ENCODE peak calls at places on chromosomes 13 and 19, in eight cellular contexts. One of them, this sample, is unnamed.

GRCh38 chr13:44790289-44790688 is 199.0 kb downstream of the NUFIP1 start:
- DNase-seq in GM12864: no peak
- DNase-seq in foreskin fibroblast: no peak
- DNase-seq in epithelial cell of esophagus: peak
- DNase-seq in CD4-positive, alpha-beta T cell: no peak
- DNase-seq in cardiac fibroblast: no peak
- DNase-seq in dorsolateral prefrontal cortex: no peak
- DNase-seq in HFFc6: no peak
- DNase-seq in this sample: no peak

GRCh38 chr13:35818577-35819165 is 312.5 kb downstream of the DCLK1 start:
- DNase-seq in GM12864: no peak
- DNase-seq in foreskin fibroblast: no peak
- DNase-seq in epithelial cell of esophagus: peak
- DNase-seq in CD4-positive, alpha-beta T cell: no peak
- DNase-seq in cardiac fibroblast: peak
- DNase-seq in dorsolateral prefrontal cortex: no peak
- DNase-seq in HFFc6: peak
- DNase-seq in this sample: no peak

GRCh38 chr19:872266-872951 is 12.9 kb downstream of the CFD start:
- DNase-seq in GM12864: peak
- DNase-seq in foreskin fibroblast: peak
- DNase-seq in epithelial cell of esophagus: peak
- DNase-seq in CD4-positive, alpha-beta T cell: peak
- DNase-seq in cardiac fibroblast: peak
- DNase-seq in dorsolateral prefrontal cortex: no peak
- DNase-seq in HFFc6: peak
- DNase-seq in this sample: peak

GRCh38 chr19:46081928-46082727 is 41.3 kb upstream of the IGFL4 start:
- DNase-seq in GM12864: no peak
- DNase-seq in foreskin fibroblast: no peak
- DNase-seq in epithelial cell of esophagus: peak
- DNase-seq in CD4-positive, alpha-beta T cell: no peak
- DNase-seq in cardiac fibroblast: peak
- DNase-seq in dorsolateral prefrontal cortex: no peak
- DNase-seq in HFFc6: peak
- DNase-seq in this sample: no peak

GRCh38 chr13:44874886-44875630 is 114.2 kb downstream of the NUFIP1 start:
- DNase-seq in GM12864: no peak
- DNase-seq in foreskin fibroblast: peak
- DNase-seq in epithelial cell of esophagus: no peak
- DNase-seq in CD4-positive, alpha-beta T cell: no peak
- DNase-seq in cardiac fibroblast: no peak
- DNase-seq in dorsolateral prefrontal cortex: no peak
- DNase-seq in HFFc6: no peak
- DNase-seq in this sample: no peak

GRCh38 chr13:47463726-47464125 is 537.3 kb downstream of the SUCLA2 start:
- DNase-seq in GM12864: no peak
- DNase-seq in foreskin fibroblast: no peak
- DNase-seq in epithelial cell of esophagus: no peak
- DNase-seq in CD4-positive, alpha-beta T cell: no peak
- DNase-seq in cardiac fibroblast: peak
- DNase-seq in dorsolateral prefrontal cortex: no peak
- DNase-seq in HFFc6: peak
- DNase-seq in this sample: no peak

GRCh38 chr19:8821748-8822241 is 10.3 kb downstream of the ZNF558 start:
- DNase-seq in GM12864: no peak
- DNase-seq in foreskin fibroblast: no peak
- DNase-seq in epithelial cell of esophagus: no peak
- DNase-seq in CD4-positive, alpha-beta T cell: no peak
- DNase-seq in cardiac fibroblast: no peak
- DNase-seq in dorsolateral prefrontal cortex: no peak
- DNase-seq in HFFc6: no peak
- DNase-seq in this sample: no peak

GRCh38 chr13:25329706-25330105 is 28.3 kb downstream of the NUP58 start:
- DNase-seq in GM12864: no peak
- DNase-seq in foreskin fibroblast: peak
- DNase-seq in epithelial cell of esophagus: peak
- DNase-seq in CD4-positive, alpha-beta T cell: no peak
- DNase-seq in cardiac fibroblast: peak
- DNase-seq in dorsolateral prefrontal cortex: no peak
- DNase-seq in HFFc6: peak
- DNase-seq in this sample: no peak

GRCh38 chr13:24228852-24229458 is 68.4 kb downstream of the SPATA13 start:
- DNase-seq in GM12864: peak
- DNase-seq in foreskin fibroblast: peak
- DNase-seq in epithelial cell of esophagus: peak
- DNase-seq in CD4-positive, alpha-beta T cell: no peak
- DNase-seq in cardiac fibroblast: peak
- DNase-seq in dorsolateral prefrontal cortex: no peak
- DNase-seq in HFFc6: peak
- DNase-seq in this sample: no peak

GRCh38 chr13:22002893-22003292 is 332.0 kb downstream of the FGF9 start:
- DNase-seq in GM12864: no peak
- DNase-seq in foreskin fibroblast: no peak
- DNase-seq in epithelial cell of esophagus: no peak
- DNase-seq in CD4-positive, alpha-beta T cell: no peak
- DNase-seq in cardiac fibroblast: no peak
- DNase-seq in dorsolateral prefrontal cortex: no peak
- DNase-seq in HFFc6: no peak
- DNase-seq in this sample: no peak

GRCh38 chr19:39205449-39205764 is 1.3 kb upstream of the SYCN start:
- DNase-seq in GM12864: no peak
- DNase-seq in foreskin fibroblast: no peak
- DNase-seq in epithelial cell of esophagus: no peak
- DNase-seq in CD4-positive, alpha-beta T cell: no peak
- DNase-seq in cardiac fibroblast: no peak
- DNase-seq in dorsolateral prefrontal cortex: no peak
- DNase-seq in HFFc6: no peak
- DNase-seq in this sample: no peak

GRCh38 chr19:16896098-16896912 is 7.5 kb downstream of the F2RL3 start:
- DNase-seq in GM12864: no peak
- DNase-seq in foreskin fibroblast: no peak
- DNase-seq in epithelial cell of esophagus: no peak
- DNase-seq in CD4-positive, alpha-beta T cell: no peak
- DNase-seq in cardiac fibroblast: no peak
- DNase-seq in dorsolateral prefrontal cortex: no peak
- DNase-seq in HFFc6: no peak
- DNase-seq in this sample: peak

GRCh38 chr19:50050406-50051223 is 24.8 kb downstream of the ZNF473 start:
- DNase-seq in GM12864: peak
- DNase-seq in foreskin fibroblast: peak
- DNase-seq in epithelial cell of esophagus: peak
- DNase-seq in CD4-positive, alpha-beta T cell: peak
- DNase-seq in cardiac fibroblast: peak
- DNase-seq in dorsolateral prefrontal cortex: peak
- DNase-seq in HFFc6: no peak
- DNase-seq in this sample: peak

GRCh38 chr19:16449330-16449961 is 22.3 kb downstream of the EPS15L1 start:
- DNase-seq in GM12864: peak
- DNase-seq in foreskin fibroblast: no peak
- DNase-seq in epithelial cell of esophagus: no peak
- DNase-seq in CD4-positive, alpha-beta T cell: no peak
- DNase-seq in cardiac fibroblast: peak
- DNase-seq in dorsolateral prefrontal cortex: no peak
- DNase-seq in HFFc6: peak
- DNase-seq in this sample: no peak

GRCh38 chr13:26342898-26343297 is 89.0 kb downstream of the CDK8 start:
- DNase-seq in GM12864: no peak
- DNase-seq in foreskin fibroblast: no peak
- DNase-seq in epithelial cell of esophagus: no peak
- DNase-seq in CD4-positive, alpha-beta T cell: no peak
- DNase-seq in cardiac fibroblast: no peak
- DNase-seq in dorsolateral prefrontal cortex: no peak
- DNase-seq in HFFc6: no peak
- DNase-seq in this sample: no peak

GRCh38 chr19:47377801-47378200 is 28.7 kb downstream of the DHX34 start:
- DNase-seq in GM12864: no peak
- DNase-seq in foreskin fibroblast: no peak
- DNase-seq in epithelial cell of esophagus: no peak
- DNase-seq in CD4-positive, alpha-beta T cell: no peak
- DNase-seq in cardiac fibroblast: no peak
- DNase-seq in dorsolateral prefrontal cortex: no peak
- DNase-seq in HFFc6: no peak
- DNase-seq in this sample: no peak
- TF ChIP-seq CTCF in GM12864: no peak
- TF ChIP-seq CTCF in foreskin fibroblast: no peak
- TF ChIP-seq CTCF in epithelial cell of esophagus: no peak
- TF ChIP-seq CTCF in CD4-positive, alpha-beta T cell: no peak
- TF ChIP-seq CTCF in cardiac fibroblast: no peak
- TF ChIP-seq CTCF in dorsolateral prefrontal cortex: no peak
- TF ChIP-seq CTCF in HFFc6: no peak
- TF ChIP-seq CTCF in this sample: no peak

GRCh38 chr19:44848805-44849457 is 2.8 kb downstream of the NECTIN2 start:
- DNase-seq in GM12864: no peak
- DNase-seq in foreskin fibroblast: no peak
- DNase-seq in epithelial cell of esophagus: no peak
- DNase-seq in CD4-positive, alpha-beta T cell: no peak
- DNase-seq in cardiac fibroblast: no peak
- DNase-seq in dorsolateral prefrontal cortex: no peak
- DNase-seq in HFFc6: no peak
- DNase-seq in this sample: no peak
- TF ChIP-seq CTCF in GM12864: no peak
- TF ChIP-seq CTCF in foreskin fibroblast: no peak
- TF ChIP-seq CTCF in epithelial cell of esophagus: no peak
- TF ChIP-seq CTCF in CD4-positive, alpha-beta T cell: no peak
- TF ChIP-seq CTCF in cardiac fibroblast: no peak
- TF ChIP-seq CTCF in dorsolateral prefrontal cortex: no peak
- TF ChIP-seq CTCF in HFFc6: no peak
- TF ChIP-seq CTCF in this sample: no peak

GRCh38 chr19:4122480-4122879 is 1.4 kb downstream of the MAP2K2 start:
- DNase-seq in GM12864: no peak
- DNase-seq in foreskin fibroblast: no peak
- DNase-seq in epithelial cell of esophagus: no peak
- DNase-seq in CD4-positive, alpha-beta T cell: no peak
- DNase-seq in cardiac fibroblast: no peak
- DNase-seq in dorsolateral prefrontal cortex: no peak
- DNase-seq in HFFc6: no peak
- DNase-seq in this sample: no peak

GRCh38 chr19:4120531-4120930 is 3.4 kb downstream of the MAP2K2 start:
- DNase-seq in GM12864: no peak
- DNase-seq in foreskin fibroblast: peak
- DNase-seq in epithelial cell of esophagus: no peak
- DNase-seq in CD4-positive, alpha-beta T cell: no peak
- DNase-seq in cardiac fibroblast: peak
- DNase-seq in dorsolateral prefrontal cortex: no peak
- DNase-seq in HFFc6: peak
- DNase-seq in this sample: no peak

GRCh38 chr19:4119763-4120162 is 4.2 kb downstream of the MAP2K2 start:
- DNase-seq in GM12864: no peak
- DNase-seq in foreskin fibroblast: no peak
- DNase-seq in epithelial cell of esophagus: no peak
- DNase-seq in CD4-positive, alpha-beta T cell: no peak
- DNase-seq in cardiac fibroblast: no peak
- DNase-seq in dorsolateral prefrontal cortex: no peak
- DNase-seq in HFFc6: no peak
- DNase-seq in this sample: no peak

GRCh38 chr19:4121815-4122214 is 2.1 kb downstream of the MAP2K2 start:
- DNase-seq in GM12864: no peak
- DNase-seq in foreskin fibroblast: no peak
- DNase-seq in epithelial cell of esophagus: no peak
- DNase-seq in CD4-positive, alpha-beta T cell: no peak
- DNase-seq in cardiac fibroblast: no peak
- DNase-seq in dorsolateral prefrontal cortex: no peak
- DNase-seq in HFFc6: no peak
- DNase-seq in this sample: no peak

GRCh38 chr19:4120933-4121612 is 2.8 kb downstream of the MAP2K2 start:
- DNase-seq in GM12864: no peak
- DNase-seq in foreskin fibroblast: no peak
- DNase-seq in epithelial cell of esophagus: no peak
- DNase-seq in CD4-positive, alpha-beta T cell: no peak
- DNase-seq in cardiac fibroblast: no peak
- DNase-seq in dorsolateral prefrontal cortex: no peak
- DNase-seq in HFFc6: no peak
- DNase-seq in this sample: no peak
- TF ChIP-seq CTCF in GM12864: no peak
- TF ChIP-seq CTCF in foreskin fibroblast: no peak
- TF ChIP-seq CTCF in epithelial cell of esophagus: no peak
- TF ChIP-seq CTCF in CD4-positive, alpha-beta T cell: no peak
- TF ChIP-seq CTCF in cardiac fibroblast: no peak
- TF ChIP-seq CTCF in dorsolateral prefrontal cortex: no peak
- TF ChIP-seq CTCF in HFFc6: no peak
- TF ChIP-seq CTCF in this sample: no peak

GRCh38 chr19:48618278-48618915 is 581 bp downstream of the RPL18 start:
- DNase-seq in GM12864: no peak
- DNase-seq in foreskin fibroblast: no peak
- DNase-seq in epithelial cell of esophagus: no peak
- DNase-seq in CD4-positive, alpha-beta T cell: no peak
- DNase-seq in cardiac fibroblast: no peak
- DNase-seq in dorsolateral prefrontal cortex: no peak
- DNase-seq in HFFc6: no peak
- DNase-seq in this sample: no peak

GRCh38 chr19:48619692-48620565 is 623 bp downstream of the SPHK2 start:
- DNase-seq in GM12864: no peak
- DNase-seq in foreskin fibroblast: no peak
- DNase-seq in epithelial cell of esophagus: no peak
- DNase-seq in CD4-positive, alpha-beta T cell: no peak
- DNase-seq in cardiac fibroblast: no peak
- DNase-seq in dorsolateral prefrontal cortex: no peak
- DNase-seq in HFFc6: peak
- DNase-seq in this sample: no peak

GRCh38 chr19:48616491-48617056 is 1.7 kb upstream of the FAM83E start:
- DNase-seq in GM12864: no peak
- DNase-seq in foreskin fibroblast: no peak
- DNase-seq in epithelial cell of esophagus: no peak
- DNase-seq in CD4-positive, alpha-beta T cell: no peak
- DNase-seq in cardiac fibroblast: no peak
- DNase-seq in dorsolateral prefrontal cortex: no peak
- DNase-seq in HFFc6: no peak
- DNase-seq in this sample: no peak

GRCh38 chr19:48617146-48617937 is 1.6 kb downstream of the RPL18 start:
- DNase-seq in GM12864: no peak
- DNase-seq in foreskin fibroblast: no peak
- DNase-seq in epithelial cell of esophagus: peak
- DNase-seq in CD4-positive, alpha-beta T cell: no peak
- DNase-seq in cardiac fibroblast: peak
- DNase-seq in dorsolateral prefrontal cortex: no peak
- DNase-seq in HFFc6: no peak
- DNase-seq in this sample: no peak

DNA sequence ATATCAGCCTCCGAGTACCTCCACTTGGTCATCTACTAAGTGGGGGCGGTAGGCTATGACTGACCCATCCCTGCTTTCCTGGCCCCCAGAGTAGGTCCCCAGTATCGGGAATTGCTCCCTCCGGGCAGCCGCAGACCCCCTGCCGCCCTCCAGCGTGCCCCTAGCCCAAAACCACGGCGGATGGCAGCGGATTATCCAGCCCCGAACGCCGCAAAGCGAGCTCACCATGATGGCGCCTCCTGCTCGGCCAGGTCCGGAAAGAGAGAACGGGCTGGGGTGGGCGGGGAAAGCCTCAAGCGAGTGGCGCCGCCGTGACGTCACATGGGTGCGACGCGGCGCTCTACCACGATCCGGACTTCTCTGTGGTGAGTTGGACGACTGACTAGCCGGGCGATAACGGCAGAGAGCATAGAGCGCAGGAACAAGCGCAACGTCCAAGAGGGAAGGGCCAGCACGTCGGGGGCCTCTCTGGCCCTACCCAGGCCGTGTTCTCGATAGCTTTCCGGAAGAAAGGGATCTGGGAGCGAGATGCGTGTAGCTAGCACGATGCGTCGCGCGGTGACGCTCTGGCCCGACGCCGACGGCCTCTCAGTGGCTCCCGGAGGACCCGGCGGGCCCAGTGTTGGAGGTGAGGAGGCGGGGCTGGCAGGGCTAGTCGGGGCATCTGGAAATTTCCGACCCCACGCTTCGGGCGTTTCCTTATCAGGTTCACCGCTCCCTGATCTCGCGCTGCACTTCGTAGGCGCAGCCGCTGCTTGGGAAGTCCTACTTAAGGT is at the start of the genes RPL18 and SPHK2:
- DNase-seq in GM12864: peak
- DNase-seq in foreskin fibroblast: peak
- DNase-seq in epithelial cell of esophagus: peak
- DNase-seq in CD4-positive, alpha-beta T cell: peak
- DNase-seq in cardiac fibroblast: peak
- DNase-seq in dorsolateral prefrontal cortex: peak
- DNase-seq in HFFc6: peak
- DNase-seq in this sample: peak
- TF ChIP-seq CTCF in GM12864: no peak
- TF ChIP-seq CTCF in foreskin fibroblast: no peak
- TF ChIP-seq CTCF in epithelial cell of esophagus: peak
- TF ChIP-seq CTCF in CD4-positive, alpha-beta T cell: no peak
- TF ChIP-seq CTCF in cardiac fibroblast: no peak
- TF ChIP-seq CTCF in dorsolateral prefrontal cortex: no peak
- TF ChIP-seq CTCF in HFFc6: no peak
- TF ChIP-seq CTCF in this sample: no peak

This sample was measured in activated B cell treated with CpG ODN at 0.5 μM for 24 hours.